ENCODE peak calls at places on chromosomes 3 and 15, in six cellular contexts. X is activated CD4-positive, alpha-beta T cell treated with anti-CD3 and anti-CD28 coated beads, Interleukin-2, amount 50 U/mL, for 24 hours; W is hepatocyte; K is amniotic stem cell; V is stimulated activated CD4-positive, alpha-beta T cell treated with anti-CD3 and anti-CD28 coated beads, Interleukin-2, amount 100 ng/mL, for 48 hours; Z is lower lobe of right lung. C is an unnamed sample.

GRCh38 chr15:99122831-99123705 is 18.2 kb downstream of the SYNM start:
- DNase-seq in X (no peak), W (no peak), K (no peak), V (no peak), Z (no peak), C (no peak)

GRCh38 chr3:77370413-77370812 is 330.5 kb downstream of the ROBO2 start:
- DNase-seq in X (no peak), W (no peak), K (no peak), V (no peak), Z (no peak), C (no peak)

GRCh38 chr3:160097478-160097877 is 108.8 kb downstream of the IL12A start:
- DNase-seq in X (no peak), W (no peak), K (no peak), V (no peak), Z (no peak), C (no peak)

GRCh38 chr3:146739203-146739671 is 134.1 kb upstream of the PLSCR5 start:
- DNase-seq in X (no peak), W (no peak), K (no peak), V (no peak), Z (no peak), C (no peak)

GRCh38 chr3:59998040-59998439 is 948.2 kb upstream of the CFAP20DC start:
- DNase-seq in X (no peak), W (no peak), K (no peak), V (no peak), Z (no peak), C (no peak)

GRCh38 chr15:39786444-39787056 is 3.9 kb upstream of the FSIP1 start:
- DNase-seq in X (no peak), W (peak), K (peak), V (no peak), Z (no peak), C (no peak)

GRCh38 chr3:50487181-50487580 is 16.3 kb downstream of the CACNA2D2 start:
- DNase-seq in X (no peak), W (no peak), K (no peak), V (no peak), Z (no peak), C (no peak)

GRCh38 chr3:186220886-186221285 is 112.0 kb upstream of the ETV5 start:
- DNase-seq in X (no peak), W (no peak), K (no peak), V (no peak), Z (no peak), C (no peak)

GRCh38 chr3:62559831-62560445 is 186.6 kb upstream of the FEZF2 start:
- DNase-seq in X (no peak), W (peak), K (no peak), V (no peak), Z (no peak), C (no peak)

GRCh38 chr3:12972791-12973702 is 100.2 kb downstream of the IQSEC1 start:
- DNase-seq in X (no peak), W (no peak), K (no peak), V (no peak), Z (no peak), C (no peak)

GRCh38 chr3:168850109-168850508 is 754.4 kb upstream of the GOLIM4 start:
- DNase-seq in X (no peak), W (no peak), K (no peak), V (no peak), Z (no peak), C (no peak)

GRCh38 chr3:28134792-28135375 is 106.5 kb upstream of the CMC1 start:
- DNase-seq in X (no peak), W (peak), K (no peak), V (no peak), Z (no peak), C (no peak)

GRCh38 chr15:45386420-45386819 is 8.1 kb upstream of the GATM start:
- DNase-seq in X (no peak), W (peak), K (no peak), V (no peak), Z (no peak), C (no peak)

C was measured in D721Med.